ENCODE peak calls at places on chromosomes 13 and 19, in nine cellular contexts. R is cardiac muscle cell; Z is H54; K is upper lobe of right lung; C is uterus; A is HFF-Myc; J is activated CD8-positive, alpha-beta memory T cell treated with anti-CD3 and anti-CD28 coated beads for 48 hours; U is esophagus squamous epithelium; X is MCF 10A. P is an unnamed sample.

GRCh38 chr13:29548722-29549446 is 46.6 kb downstream of the SLC7A1 start:
- DNase-seq in U (no peak), J (no peak), A (no peak), Z (no peak), K (no peak), C (no peak), R (peak; percentile 30), X (no peak), P (peak; percentile 94)

GRCh38 chr13:109874444-109874920 is 88.1 kb upstream of the IRS2 start:
- DNase-seq in J (no peak), C (no peak), K (no peak), X (no peak), Z (no peak), A (no peak), U (no peak), R (no peak), P (no peak)

GRCh38 chr19:3266092-3266693 is 41.7 kb downstream of the CELF5 start:
- DNase-seq in X (no peak), A (no peak), K (no peak), R (no peak), U (no peak), C (no peak), Z (no peak), J (no peak), P (no peak)

GRCh38 chr19:16957151-16957662 is 68.4 kb downstream of the F2RL3 start:
- DNase-seq in U (no peak), X (peak; percentile 72), Z (no peak), A (no peak), C (no peak), R (no peak), K (peak; percentile 78), J (no peak), P (no peak)

GRCh38 chr13:90171649-90172048 is 1175.8 kb upstream of the MIR17HG start:
- DNase-seq in A (no peak), C (no peak), R (no peak), J (no peak), X (no peak), U (no peak), Z (no peak), K (no peak), P (peak; percentile 2)

GRCh38 chr19:49453757-49454248 is 778 bp downstream of the ALDH16A1 start:
- DNase-seq in K (no peak), A (no peak), X (no peak), R (no peak), U (no peak), C (no peak), Z (no peak), J (no peak), P (no peak)

GRCh38 chr19:11384778-11385129 is 640 bp upstream of the EPOR start:
- DNase-seq in K (no peak), C (no peak), X (no peak), A (no peak), U (no peak), J (no peak), Z (no peak), R (no peak), P (no peak)

GRCh38 chr19:17687857-17688784 is at the start of gene UNC13A:
- DNase-seq in X (no peak), Z (no peak), U (no peak), J (peak; percentile 18), C (no peak), R (peak; percentile 86), K (peak; percentile 69), A (no peak), P (peak; percentile 20)

GRCh38 chr19:17473041-17473440 is 2.7 kb downstream of the SLC27A1 start:
- DNase-seq in U (no peak), A (peak; percentile 73), C (no peak), X (peak; percentile 63), R (no peak), J (no peak), Z (no peak), K (no peak), P (peak; percentile 77)

GRCh38 chr13:98175823-98176222 is 1.2 kb downstream of the RNF113B start:
- DNase-seq in J (no peak), A (no peak), C (no peak), R (no peak), Z (no peak), X (no peak), K (no peak), U (no peak), P (peak; percentile 15)

GRCh38 chr19:5687360-5688198 is 2.5 kb upstream of the RPL36 start:
- DNase-seq in R (no peak), C (no peak), Z (no peak), U (no peak), K (peak; percentile 65), X (no peak), A (no peak), J (no peak), P (no peak)

GRCh38 chr13:108987488-108987887 is 358.1 kb downstream of the MYO16 start:
- DNase-seq in U (no peak), R (no peak), C (no peak), K (no peak), Z (no peak), A (peak; percentile 16), X (peak; percentile 32), J (no peak), P (peak; percentile 58)

GRCh38 chr13:98972627-98973026 is 5.2 kb downstream of the DOCK9 start:
- DNase-seq in C (no peak), R (peak; percentile 66), U (no peak), Z (peak; percentile 89), A (peak; percentile 43), X (no peak), K (no peak), J (no peak), P (no peak)

GRCh38 chr19:21474671-21475181 is 30.7 kb upstream of the ZNF429 start:
- DNase-seq in J (peak; percentile 81), U (no peak), A (no peak), C (peak; percentile 78), Z (no peak), R (peak; percentile 92), K (peak; percentile 85), X (no peak), P (peak; percentile 69)

GRCh38 chr19:51600940-51601575 is 29.1 kb downstream of the SIGLEC5 start:
- DNase-seq in A (no peak), C (no peak), J (no peak), K (no peak), R (no peak), X (no peak), U (no peak), Z (no peak), P (no peak)

GRCh38 chr13:79445968-79446645 is 34.8 kb upstream of the NDFIP2 start:
- DNase-seq in A (no peak), C (no peak), R (no peak), J (no peak), Z (no peak), K (no peak), X (no peak), U (no peak), P (no peak)

GRCh38 chr13:35789335-35790166 is 313.1 kb upstream of the MAB21L1 start:
- DNase-seq in K (no peak), J (no peak), C (no peak), Z (no peak), A (peak; percentile 31), R (peak; percentile 49), X (peak; percentile 40), U (no peak), P (peak; percentile 62)

GRCh38 chr13:111950697-111951096 is 116.3 kb upstream of the SOX1 start:
- DNase-seq in K (no peak), Z (no peak), U (no peak), A (no peak), J (no peak), X (no peak), C (no peak), R (no peak), P (no peak)

GRCh38 chr19:30255783-30256509 is 116.2 kb upstream of the ZNF536 start:
- DNase-seq in X (no peak), C (no peak), J (no peak), R (peak; percentile 19), A (no peak), U (no peak), Z (no peak), K (no peak), P (no peak)

GRCh38 chr19:862529-863304 is 3.3 kb downstream of the CFD start:
- DNase-seq in X (peak; percentile 57), A (no peak), C (peak; percentile 62), J (peak; percentile 63), K (peak; percentile 88), Z (no peak), R (peak; percentile 79), U (no peak), P (peak; percentile 56)

GRCh38 chr19:3389876-3390361 is 23.5 kb downstream of the NFIC start:
- DNase-seq in A (no peak), J (no peak), R (peak; percentile 67), Z (no peak), C (no peak), X (peak; percentile 82), U (no peak), K (no peak), P (peak; percentile 70)

GRCh38 chr13:112376050-112376681 is at the start of gene SPACA7:
- DNase-seq in U (no peak), Z (no peak), C (no peak), K (no peak), J (no peak), X (no peak), R (no peak), A (no peak), P (no peak)

GRCh38 chr19:45424191-45425058 is 708 bp upstream of the ERCC1 start:
- DNase-seq in K (peak; percentile 82), J (no peak), U (no peak), A (peak; percentile 93), C (peak; percentile 59), R (no peak), X (peak; percentile 98), Z (peak; percentile 59), P (peak; percentile 97)

GRCh38 chr19:32599736-32600157 is 18.8 kb downstream of the PDCD5 start:
- DNase-seq in R (peak; percentile 63), U (no peak), X (peak; percentile 69), C (no peak), A (peak; percentile 19), J (peak; percentile 5), Z (peak; percentile 50), K (no peak), P (peak; percentile 58)

GRCh38 chr19:18291590-18292459 is 10.4 kb upstream of the JUND start:
- DNase-seq in U (peak; percentile 52), A (no peak), K (peak; percentile 97), X (peak; percentile 70), Z (peak; percentile 76), C (peak; percentile 94), R (peak; percentile 85), J (peak; percentile 79), P (peak; percentile 85)

P was measured in fibroblast of lung.